ENCODE peak calls at places on chromosomes 5 and 9, in six cellular contexts. Q, G, R, U, C and Y are unnamed samples.

GRCh38 chr5:103668281-103668680 is 105.7 kb upstream of the NUDT12 start:
- DNase-seq in Q (no peak), G (no peak), R (no peak), U (no peak), C (no peak), Y (no peak)

GRCh38 chr5:180816608-180817534 is 14.3 kb upstream of the MGAT1 start:
- DNase-seq in Q (no peak), G (no peak), R (no peak), U (no peak), C (no peak), Y (no peak)

GRCh38 chr9:107340920-107341632 is 58.0 kb downstream of the RAD23B start:
- DNase-seq in Q (peak), G (peak), R (peak), U (peak), C (peak), Y (peak)

GRCh38 chr9:93893899-93894690 is 61.1 kb downstream of the BARX1 start:
- DNase-seq in Q (no peak), G (no peak), R (no peak), U (peak), C (no peak), Y (no peak)

GRCh38 chr5:20041326-20041977 is 53.5 kb upstream of the CDH18 start:
- DNase-seq in Q (no peak), G (no peak), R (no peak), U (no peak), C (no peak), Y (peak)

GRCh38 chr5:179325296-179326031 is 19.8 kb downstream of the ADAMTS2 start:
- DNase-seq in Q (no peak), G (no peak), R (no peak), U (no peak), C (no peak), Y (no peak)

GRCh38 chr5:131386779-131387178 is 122.9 kb downstream of the CDC42SE2 start:
- DNase-seq in Q (no peak), G (no peak), R (no peak), U (peak), C (no peak), Y (no peak)

GRCh38 chr5:98173334-98173733 is 600.1 kb upstream of the RGMB start:
- DNase-seq in Q (no peak), G (no peak), R (no peak), U (no peak), C (peak), Y (no peak)

GRCh38 chr9:35858428-35858827 is 11.8 kb downstream of the OR13J1 start:
- DNase-seq in Q (no peak), G (no peak), R (no peak), U (no peak), C (no peak), Y (no peak)

GRCh38 chr5:145872486-145872885 is 328 bp downstream of the GRXCR2 start:
- DNase-seq in Q (no peak), G (no peak), R (no peak), U (no peak), C (no peak), Y (no peak)

GRCh38 chr5:110625376-110625999 is 101.0 kb downstream of the TMEM232 start:
- DNase-seq in Q (no peak), G (no peak), R (peak), U (peak), C (peak), Y (peak)

GRCh38 chr5:138303365-138303764 is 28.2 kb downstream of the CDC25C start:
- DNase-seq in Q (no peak), G (no peak), R (no peak), U (no peak), C (peak), Y (no peak)

GRCh38 chr5:124742521-124742920 is 3.9 kb downstream of the ZNF608 start:
- DNase-seq in Q (no peak), G (no peak), R (no peak), U (no peak), C (peak), Y (no peak)

GRCh38 chr9:8331507-8331906 is 531.9 kb upstream of the DMAC1 start:
- DNase-seq in Q (no peak), G (no peak), R (no peak), U (no peak), C (no peak), Y (no peak)

GRCh38 chr5:177607452-177608192 is 7.7 kb downstream of the B4GALT7 start:
- DNase-seq in Q (peak), G (peak), R (peak), U (peak), C (peak), Y (no peak)

GRCh38 chr5:176739461-176740051 is 70.8 kb upstream of the UNC5A start:
- DNase-seq in Q (no peak), G (peak), R (no peak), U (no peak), C (no peak), Y (no peak)

GRCh38 chr5:74396913-74397606 is 243.5 kb downstream of the ENC1 start:
- DNase-seq in Q (no peak), G (no peak), R (no peak), U (peak), C (no peak), Y (no peak)

GRCh38 chr9:113910036-113910639 is 34.0 kb downstream of the ZNF618 start:
- DNase-seq in Q (no peak), G (no peak), R (no peak), U (peak), C (no peak), Y (no peak)

GRCh38 chr5:115377468-115378217 is 81.2 kb upstream of the CCDC112 start:
- DNase-seq in Q (no peak), G (no peak), R (peak), U (no peak), C (peak), Y (no peak)

GRCh38 chr9:6897831-6898230 is 140.1 kb downstream of the KDM4C start:
- DNase-seq in Q (no peak), G (no peak), R (no peak), U (no peak), C (no peak), Y (no peak)

GRCh38 chr5:173629628-173630027 is 13.2 kb upstream of the BOD1 start:
- DNase-seq in Q (no peak), G (no peak), R (no peak), U (no peak), C (no peak), Y (no peak)